ENCODE peak calls at places on chromosomes 13 and 19, in ten cellular contexts. X is globus pallidus; J is activated CD4-positive, alpha-beta T cell treated with anti-CD3 and anti-CD28 coated beads, Interleukin-2, amount 50 U/mL, for 1 hour; Q is M059J; I is GM04504; P is SK-MEL-5; Z is cardiac fibroblast; G is PC-9; R is kidney tubule cell; N is heart right ventricle. T is an unnamed sample.

GRCh38 chr13:74136089-74136658 is 2.0 kb upstream of the KLF12 start:
- DNase-seq in X (peak), J (peak), Q (peak), I (peak), P (peak), Z (peak), G (no peak), R (peak), N (peak), T (peak)

GRCh38 chr19:898663-899062 is 5.4 kb downstream of the RNU6-9 start:
- DNase-seq in X (no peak), J (peak), Q (peak), I (no peak), P (no peak), Z (no peak), G (no peak), R (no peak), N (no peak), T (no peak)

GRCh38 chr13:78420814-78421213 is 182.5 kb downstream of the POU4F1 start:
- DNase-seq in X (no peak), J (no peak), Q (no peak), I (no peak), P (no peak), Z (peak), G (no peak), R (no peak), N (peak), T (peak)

GRCh38 chr13:19597523-19597922 is 35.9 kb upstream of the MPHOSPH8 start:
- DNase-seq in X (no peak), J (no peak), Q (peak), I (no peak), P (no peak), Z (peak), G (no peak), R (peak), N (no peak), T (no peak)

GRCh38 chr19:14475251-14476073 is at the start of gene PTGER1:
- DNase-seq in X (no peak), J (no peak), Q (peak), I (no peak), P (no peak), Z (peak), G (peak), R (peak), N (no peak), T (no peak)

GRCh38 chr13:24323739-24324075 is 14.3 kb downstream of the C1QTNF9 start:
- DNase-seq in X (no peak), J (no peak), Q (no peak), I (no peak), P (no peak), Z (no peak), G (no peak), R (no peak), N (no peak), T (no peak)

GRCh38 chr13:104106705-104107393 is 1040.6 kb upstream of the SLC10A2 start:
- DNase-seq in X (no peak), J (no peak), Q (peak), I (no peak), P (peak), Z (peak), G (peak), R (peak), N (no peak), T (no peak)

GRCh38 chr13:84080748-84081530 is 198.7 kb upstream of the SLITRK1 start:
- DNase-seq in X (no peak), J (no peak), Q (no peak), I (no peak), P (no peak), Z (no peak), G (no peak), R (no peak), N (no peak), T (no peak)

GRCh38 chr19:3071764-3072163 is 9.5 kb upstream of the TLE5 start:
- DNase-seq in X (no peak), J (no peak), Q (no peak), I (no peak), P (no peak), Z (no peak), G (no peak), R (no peak), N (no peak), T (no peak)

GRCh38 chr13:71290963-71291937 is 575.8 kb downstream of the DACH1 start:
- DNase-seq in X (peak), J (peak), Q (peak), I (peak), P (peak), Z (peak), G (peak), R (peak), N (no peak), T (no peak)

GRCh38 chr13:50081106-50081898 is 66.1 kb downstream of the KCNRG start:
- DNase-seq in X (no peak), J (peak), Q (peak), I (no peak), P (peak), Z (no peak), G (peak), R (peak), N (peak), T (peak)

GRCh38 chr13:50319603-50320296 is 304.5 kb downstream of the KCNRG start:
- DNase-seq in X (no peak), J (no peak), Q (peak), I (peak), P (no peak), Z (peak), G (peak), R (peak), N (no peak), T (no peak)

GRCh38 chr19:17889609-17890214 is 18.0 kb downstream of the SLC5A5 start:
- DNase-seq in X (no peak), J (no peak), Q (peak), I (no peak), P (peak), Z (peak), G (no peak), R (peak), N (no peak), T (no peak)

GRCh38 chr19:36115453-36116343 is at the start of gene TBCB:
- DNase-seq in X (no peak), J (peak), Q (no peak), I (no peak), P (peak), Z (peak), G (peak), R (peak), N (peak), T (peak)

GRCh38 chr19:1259873-1260748 is 9.0 kb upstream of the CIRBP start:
- DNase-seq in X (no peak), J (peak), Q (peak), I (no peak), P (no peak), Z (peak), G (peak), R (peak), N (no peak), T (no peak)

GRCh38 chr13:31962661-31963345 is 68.8 kb upstream of the FRY start:
- DNase-seq in X (no peak), J (no peak), Q (peak), I (no peak), P (no peak), Z (peak), G (no peak), R (peak), N (no peak), T (no peak)

GRCh38 chr19:46901701-46902401 is 41.1 kb downstream of the ARHGAP35 start:
- DNase-seq in X (no peak), J (no peak), Q (peak), I (no peak), P (no peak), Z (no peak), G (no peak), R (peak), N (no peak), T (no peak)

GRCh38 chr13:51000576-51001260 is 91.1 kb downstream of the RNASEH2B start:
- DNase-seq in X (no peak), J (no peak), Q (peak), I (peak), P (no peak), Z (peak), G (no peak), R (peak), N (peak), T (peak)

GRCh38 chr13:26508885-26509284 is 48.6 kb upstream of the WASF3 start:
- DNase-seq in X (no peak), J (no peak), Q (peak), I (peak), P (no peak), Z (peak), G (no peak), R (no peak), N (peak), T (peak)

GRCh38 chr19:47369923-47370625 is 21.0 kb downstream of the DHX34 start:
- DNase-seq in X (no peak), J (no peak), Q (peak), I (no peak), P (no peak), Z (peak), G (peak), R (no peak), N (no peak), T (no peak)

GRCh38 chr19:1070576-1070930 is 3.6 kb downstream of the ARHGAP45 start:
- DNase-seq in X (no peak), J (no peak), Q (no peak), I (no peak), P (no peak), Z (no peak), G (no peak), R (no peak), N (no peak), T (no peak)

GRCh38 chr13:102185375-102185984 is 216.4 kb downstream of the FGF14 start:
- DNase-seq in X (no peak), J (no peak), Q (no peak), I (no peak), P (no peak), Z (no peak), G (no peak), R (no peak), N (no peak), T (no peak)

GRCh38 chr19:21569497-21569870 is 64.1 kb downstream of the ZNF429 start:
- DNase-seq in X (no peak), J (peak), Q (no peak), I (no peak), P (peak), Z (peak), G (peak), R (peak), N (peak), T (peak)

GRCh38 chr13:40388617-40389016 is 277.8 kb downstream of the FOXO1 start:
- DNase-seq in X (no peak), J (peak), Q (peak), I (peak), P (no peak), Z (no peak), G (no peak), R (peak), N (no peak), T (no peak)

GRCh38 chr13:31201341-31202024 is 1.7 kb downstream of the B3GLCT start:
- DNase-seq in X (no peak), J (no peak), Q (peak), I (peak), P (no peak), Z (peak), G (no peak), R (peak), N (no peak), T (no peak)

GRCh38 chr13:41700790-41701310 is 243.5 kb downstream of the RGCC start:
- DNase-seq in X (no peak), J (no peak), Q (peak), I (peak), P (no peak), Z (peak), G (no peak), R (peak), N (no peak), T (no peak)

GRCh38 chr19:55156202-55157063 is 1.1 kb downstream of the TNNI3 start:
- DNase-seq in X (no peak), J (peak), Q (peak), I (peak), P (peak), Z (no peak), G (peak), R (peak), N (peak), T (peak)

GRCh38 chr19:789473-790052 is 7.7 kb upstream of the PTBP1 start:
- DNase-seq in X (no peak), J (no peak), Q (no peak), I (no peak), P (no peak), Z (no peak), G (no peak), R (no peak), N (peak), T (no peak)

T was measured in Right ventricle myocardium superior.